ENCODE peak calls at places on chromosomes 3 and 15, in ten cellular contexts. One of them, this sample, is unnamed. For H3K27me3, the result is how much of the 10 kb centered on the place peaks cover.

GRCh38 chr15:78212008-78212407 is 22.4 kb downstream of the ACSBG1 start:
- DNase-seq in Panc1: no peak
- DNase-seq in GM23338: no peak
- DNase-seq in stomach: peak
- DNase-seq in GM12878: no peak
- DNase-seq in breast epithelium: no peak
- DNase-seq in transverse colon: no peak
- DNase-seq in sigmoid colon: no peak
- DNase-seq in spleen: no peak
- DNase-seq in HepG2: no peak
- DNase-seq in this sample: no peak

GRCh38 chr15:61831505-61831921 is 228.7 kb downstream of the VPS13C start:
- DNase-seq in Panc1: no peak
- DNase-seq in GM23338: peak
- DNase-seq in stomach: no peak
- DNase-seq in GM12878: no peak
- DNase-seq in breast epithelium: peak
- DNase-seq in transverse colon: no peak
- DNase-seq in sigmoid colon: no peak
- DNase-seq in spleen: no peak
- DNase-seq in HepG2: no peak
- DNase-seq in this sample: peak

GRCh38 chr15:29128671-29129070 is 141.0 kb downstream of the NSMCE3 start:
- DNase-seq in Panc1: no peak
- DNase-seq in GM23338: no peak
- DNase-seq in stomach: no peak
- DNase-seq in GM12878: no peak
- DNase-seq in breast epithelium: no peak
- DNase-seq in transverse colon: no peak
- DNase-seq in sigmoid colon: peak
- DNase-seq in spleen: peak
- DNase-seq in HepG2: no peak
- DNase-seq in this sample: no peak

GRCh38 chr15:92044510-92044909 is 191.0 kb downstream of the SLCO3A1 start:
- DNase-seq in Panc1: no peak
- DNase-seq in GM23338: no peak
- DNase-seq in stomach: no peak
- DNase-seq in GM12878: no peak
- DNase-seq in breast epithelium: no peak
- DNase-seq in transverse colon: no peak
- DNase-seq in sigmoid colon: no peak
- DNase-seq in spleen: no peak
- DNase-seq in HepG2: no peak
- DNase-seq in this sample: no peak

GRCh38 chr3:131901686-131902085 is 133.1 kb downstream of the CPNE4 start:
- DNase-seq in Panc1: no peak
- DNase-seq in GM23338: no peak
- DNase-seq in stomach: no peak
- DNase-seq in GM12878: no peak
- DNase-seq in breast epithelium: no peak
- DNase-seq in transverse colon: no peak
- DNase-seq in sigmoid colon: no peak
- DNase-seq in spleen: no peak
- DNase-seq in HepG2: no peak
- DNase-seq in this sample: no peak

GRCh38 chr3:134242649-134243637 is 7.7 kb downstream of the RYK start:
- DNase-seq in Panc1: peak
- DNase-seq in GM23338: peak
- DNase-seq in stomach: no peak
- DNase-seq in GM12878: no peak
- DNase-seq in breast epithelium: no peak
- DNase-seq in transverse colon: no peak
- DNase-seq in sigmoid colon: no peak
- DNase-seq in spleen: no peak
- DNase-seq in HepG2: peak
- DNase-seq in this sample: peak

GRCh38 chr15:43329222-43329959 is 982 bp downstream of the LCMT2 start:
- DNase-seq in Panc1: no peak
- DNase-seq in GM23338: peak
- DNase-seq in stomach: peak
- DNase-seq in GM12878: no peak
- DNase-seq in breast epithelium: peak
- DNase-seq in transverse colon: peak
- DNase-seq in sigmoid colon: peak
- DNase-seq in spleen: peak
- DNase-seq in HepG2: no peak
- DNase-seq in this sample: no peak

GRCh38 chr15:90184119-90184785 is 16.9 kb upstream of the SEMA4B start:
- DNase-seq in Panc1: no peak
- DNase-seq in GM23338: peak
- DNase-seq in stomach: peak
- DNase-seq in GM12878: peak
- DNase-seq in breast epithelium: peak
- DNase-seq in transverse colon: peak
- DNase-seq in sigmoid colon: peak
- DNase-seq in spleen: peak
- DNase-seq in HepG2: peak
- DNase-seq in this sample: no peak

DNA sequence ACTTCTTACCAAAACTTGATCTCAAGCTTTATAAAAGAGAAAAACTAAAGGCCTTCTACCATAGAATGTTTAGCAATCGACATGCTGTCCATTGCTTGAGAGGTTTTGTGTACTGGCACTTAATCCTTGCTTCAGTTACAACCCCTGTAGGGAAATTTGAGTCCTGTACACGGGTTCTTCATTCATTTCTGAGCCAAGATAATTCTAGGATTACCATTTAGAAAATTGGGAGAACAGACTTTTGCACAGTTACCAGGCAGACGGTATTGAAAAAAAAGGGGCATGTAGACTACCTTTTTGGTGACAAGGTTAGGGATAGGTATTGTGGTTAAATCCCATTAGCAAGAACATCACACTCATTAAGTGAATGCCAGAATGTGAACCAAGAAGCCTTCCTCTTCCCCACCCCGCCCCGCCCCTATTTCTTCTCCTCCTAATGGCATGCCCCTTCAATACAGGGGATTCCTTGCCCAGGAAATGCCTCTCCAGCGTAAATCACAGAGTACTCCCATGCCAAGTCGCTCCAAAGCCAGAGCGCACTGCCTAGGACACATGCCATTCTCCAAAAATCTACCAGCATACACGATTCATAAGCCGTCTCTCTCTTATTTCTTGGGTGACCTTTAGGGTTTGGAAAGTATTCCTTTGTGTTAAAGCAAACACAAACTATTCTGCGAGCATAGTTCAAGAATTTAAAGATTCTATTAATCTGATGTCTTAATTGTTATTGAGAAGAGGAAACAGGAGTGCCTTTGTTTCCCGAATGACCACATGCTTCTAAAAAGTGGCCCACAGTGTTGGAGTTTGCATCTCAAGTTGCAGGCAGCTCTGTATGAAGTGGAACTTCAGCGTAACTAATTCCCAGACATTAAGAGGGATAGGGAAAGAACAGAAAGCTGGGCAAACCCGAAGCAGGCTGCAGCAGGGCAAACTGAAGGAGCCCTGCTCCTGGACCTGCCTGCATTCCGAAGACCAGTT is 164.0 kb upstream of the NR2F2 start:
- DNase-seq in Panc1: no peak
- DNase-seq in GM23338: no peak
- DNase-seq in stomach: no peak
- DNase-seq in GM12878: no peak
- DNase-seq in breast epithelium: no peak
- DNase-seq in transverse colon: no peak
- DNase-seq in sigmoid colon: no peak
- DNase-seq in spleen: no peak
- DNase-seq in HepG2: no peak
- DNase-seq in this sample: no peak
- TF ChIP-seq POLR2AphosphoS5 in Panc1: no peak
- TF ChIP-seq POLR2AphosphoS5 in GM23338: no peak
- TF ChIP-seq POLR2AphosphoS5 in stomach: no peak
- TF ChIP-seq POLR2AphosphoS5 in GM12878: no peak
- TF ChIP-seq POLR2AphosphoS5 in breast epithelium: no peak
- TF ChIP-seq POLR2AphosphoS5 in transverse colon: no peak
- TF ChIP-seq POLR2AphosphoS5 in sigmoid colon: no peak
- TF ChIP-seq POLR2AphosphoS5 in spleen: no peak
- TF ChIP-seq POLR2AphosphoS5 in HepG2: no peak
- TF ChIP-seq POLR2AphosphoS5 in this sample: no peak

DNA sequence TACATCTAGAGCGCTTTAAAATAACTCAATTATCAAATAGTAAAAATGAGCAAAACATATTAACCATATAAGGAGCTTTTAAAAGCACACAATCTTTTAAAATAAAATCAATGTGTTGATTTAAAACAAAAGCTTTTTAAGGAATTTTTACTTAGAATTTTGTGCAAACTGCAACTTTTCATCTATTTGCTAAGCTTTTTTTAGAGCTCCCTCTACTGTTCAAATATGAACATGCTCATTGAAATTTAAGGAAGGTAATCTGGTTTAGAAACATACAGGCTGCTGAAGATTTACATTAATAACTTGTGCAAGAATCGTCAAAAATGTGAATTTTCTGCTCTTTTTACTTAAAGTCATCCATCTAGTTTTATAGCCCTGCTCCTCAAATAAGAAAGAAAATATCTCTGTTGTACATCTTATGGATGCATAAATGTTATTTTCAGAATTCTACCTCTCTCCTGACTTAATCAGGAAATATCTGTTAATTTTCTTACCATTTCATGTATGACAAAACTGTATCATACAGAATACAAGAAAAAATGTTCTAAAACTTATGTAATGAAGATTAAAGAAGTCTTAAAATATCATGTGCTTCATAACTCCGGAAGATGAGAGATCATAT is 469.4 kb upstream of the ROBO2 start:
- DNase-seq in Panc1: no peak
- DNase-seq in GM23338: peak
- DNase-seq in stomach: no peak
- DNase-seq in GM12878: no peak
- DNase-seq in breast epithelium: no peak
- DNase-seq in transverse colon: no peak
- DNase-seq in sigmoid colon: no peak
- DNase-seq in spleen: no peak
- DNase-seq in HepG2: no peak
- DNase-seq in this sample: no peak
- TF ChIP-seq CTCF in Panc1: peak
- TF ChIP-seq CTCF in GM23338: no peak
- TF ChIP-seq CTCF in stomach: no peak
- TF ChIP-seq CTCF in GM12878: peak
- TF ChIP-seq CTCF in breast epithelium: peak
- TF ChIP-seq CTCF in transverse colon: peak
- TF ChIP-seq CTCF in sigmoid colon: no peak
- TF ChIP-seq CTCF in spleen: peak
- TF ChIP-seq CTCF in HepG2: peak
- TF ChIP-seq CTCF in this sample: peak

GRCh38 chr15:74295800-74296199 is 59.7 kb downstream of the CCDC33 start:
- DNase-seq in Panc1: no peak
- DNase-seq in GM23338: no peak
- DNase-seq in stomach: no peak
- DNase-seq in GM12878: no peak
- DNase-seq in breast epithelium: no peak
- DNase-seq in transverse colon: no peak
- DNase-seq in sigmoid colon: no peak
- DNase-seq in spleen: no peak
- DNase-seq in HepG2: no peak
- DNase-seq in this sample: no peak

GRCh38 chr15:74290645-74291044 is 54.5 kb downstream of the CCDC33 start:
- DNase-seq in Panc1: no peak
- DNase-seq in GM23338: no peak
- DNase-seq in stomach: no peak
- DNase-seq in GM12878: no peak
- DNase-seq in breast epithelium: no peak
- DNase-seq in transverse colon: no peak
- DNase-seq in sigmoid colon: no peak
- DNase-seq in spleen: no peak
- DNase-seq in HepG2: no peak
- DNase-seq in this sample: no peak

GRCh38 chr15:74294010-74294409 is 57.9 kb downstream of the CCDC33 start:
- DNase-seq in Panc1: no peak
- DNase-seq in GM23338: no peak
- DNase-seq in stomach: no peak
- DNase-seq in GM12878: no peak
- DNase-seq in breast epithelium: no peak
- DNase-seq in transverse colon: no peak
- DNase-seq in sigmoid colon: no peak
- DNase-seq in spleen: no peak
- DNase-seq in HepG2: no peak
- DNase-seq in this sample: no peak

GRCh38 chr15:74291101-74292071 is 55.3 kb downstream of the CCDC33 start:
- DNase-seq in Panc1: no peak
- DNase-seq in GM23338: peak
- DNase-seq in stomach: peak
- DNase-seq in GM12878: no peak
- DNase-seq in breast epithelium: peak
- DNase-seq in transverse colon: peak
- DNase-seq in sigmoid colon: peak
- DNase-seq in spleen: peak
- DNase-seq in HepG2: peak
- DNase-seq in this sample: peak

DNA sequence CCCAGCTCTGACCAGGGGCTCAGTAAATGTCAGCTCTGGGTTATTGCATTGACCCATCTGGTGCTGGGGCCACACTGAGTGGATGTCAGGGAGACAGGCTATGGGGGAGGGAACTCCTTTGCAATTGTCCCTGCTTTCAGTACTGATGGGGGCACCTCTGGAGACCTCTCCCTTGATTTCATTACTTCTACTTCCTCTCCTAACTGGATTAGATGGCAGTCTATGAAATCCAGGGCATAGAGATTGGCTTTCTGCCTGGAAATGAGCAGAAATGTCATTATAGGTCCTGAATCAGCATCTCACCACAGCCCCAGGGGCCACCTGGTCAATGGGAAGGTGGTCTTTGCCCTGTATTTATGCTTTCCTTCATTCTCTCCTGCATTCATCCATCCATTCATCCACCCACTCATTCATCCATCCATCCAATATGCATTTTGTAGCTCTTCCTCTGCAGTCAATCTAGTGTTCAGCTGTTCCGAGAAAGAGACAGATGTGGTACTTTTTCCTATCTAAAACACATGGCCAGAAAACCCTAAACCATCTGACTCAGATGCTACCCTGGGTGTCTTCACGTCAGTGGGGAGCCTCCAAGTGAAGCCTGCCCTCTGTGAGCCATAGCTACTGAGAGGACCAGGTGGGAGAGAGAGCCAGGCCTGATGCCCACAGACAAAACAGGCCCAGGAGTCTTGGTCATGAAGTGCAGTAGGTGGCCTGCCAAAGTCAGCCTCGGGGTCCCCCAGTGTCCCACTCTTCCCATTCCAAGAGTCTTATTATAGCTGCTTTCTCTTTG is 57.1 kb downstream of the CCDC33 start:
- DNase-seq in Panc1: no peak
- DNase-seq in GM23338: no peak
- DNase-seq in stomach: no peak
- DNase-seq in GM12878: no peak
- DNase-seq in breast epithelium: no peak
- DNase-seq in transverse colon: no peak
- DNase-seq in sigmoid colon: no peak
- DNase-seq in spleen: no peak
- DNase-seq in HepG2: no peak
- DNase-seq in this sample: no peak
- H3K27me3 ChIP-seq in Panc1: under half
- H3K27me3 ChIP-seq in GM23338: under half
- H3K27me3 ChIP-seq in stomach: half or more
- H3K27me3 ChIP-seq in GM12878: under half
- H3K27me3 ChIP-seq in breast epithelium: under half
- H3K27me3 ChIP-seq in transverse colon: under half
- H3K27me3 ChIP-seq in sigmoid colon: under half
- H3K27me3 ChIP-seq in spleen: under half
- H3K27me3 ChIP-seq in HepG2: under half
- H3K27me3 ChIP-seq in this sample: under half

GRCh38 chr3:125431391-125431790 is 56.3 kb upstream of the ZNF148 start:
- DNase-seq in Panc1: no peak
- DNase-seq in GM23338: no peak
- DNase-seq in stomach: no peak
- DNase-seq in GM12878: no peak
- DNase-seq in breast epithelium: no peak
- DNase-seq in transverse colon: no peak
- DNase-seq in sigmoid colon: no peak
- DNase-seq in spleen: no peak
- DNase-seq in HepG2: no peak
- DNase-seq in this sample: no peak
- TF ChIP-seq POLR2AphosphoS5 in Panc1: no peak
- TF ChIP-seq POLR2AphosphoS5 in GM23338: no peak
- TF ChIP-seq POLR2AphosphoS5 in stomach: no peak
- TF ChIP-seq POLR2AphosphoS5 in GM12878: no peak
- TF ChIP-seq POLR2AphosphoS5 in breast epithelium: no peak
- TF ChIP-seq POLR2AphosphoS5 in transverse colon: no peak
- TF ChIP-seq POLR2AphosphoS5 in sigmoid colon: no peak
- TF ChIP-seq POLR2AphosphoS5 in spleen: no peak
- TF ChIP-seq POLR2AphosphoS5 in HepG2: no peak
- TF ChIP-seq POLR2AphosphoS5 in this sample: no peak